ENCODE peak calls at places on chromosomes 4 and X, in five cellular contexts. Z, S, D, Y and L are unnamed samples.

GRCh38 chrX:130285069-130285620 is 16.4 kb upstream of the ZNF280C start:
- DNase-seq in Z (no peak), Y (no peak), S (no peak), D (no peak), L (no peak)

GRCh38 chrX:56763556-56764152 is 34.6 kb downstream of the NBDY start:
- DNase-seq in D (no peak), Y (no peak), S (no peak), Z (no peak), L (no peak)

GRCh38 chrX:110089656-110090404 is 86.9 kb downstream of the TMEM164 start:
- DNase-seq in Y (no peak), D (no peak), S (no peak), Z (no peak), L (no peak)

GRCh38 chr4:20248155-20248558 is 3.5 kb upstream of the SLIT2 start:
- DNase-seq in S (no peak), Y (peak; percentile 40), Z (no peak), D (peak; percentile 44), L (no peak)

GRCh38 chrX:119758682-119759332 is 419 bp downstream of the SOWAHD start:
- DNase-seq in Z (no peak), S (no peak), D (peak; percentile 21), Y (peak; percentile 15), L (no peak)

GRCh38 chr4:74654230-74654681 is 140.1 kb downstream of the BTC start:
- DNase-seq in Y (no peak), Z (no peak), S (peak; percentile 82), D (no peak), L (peak; percentile 82)

GRCh38 chr4:8618961-8619720 is 26.6 kb downstream of the CPZ start:
- DNase-seq in Y (no peak), S (no peak), D (no peak), Z (no peak), L (no peak)

GRCh38 chr4:102826890-102827673 is at the start of gene UBE2D3:
- DNase-seq in D (peak; percentile 82), Z (peak; percentile 67), Y (peak; percentile 88), S (peak; percentile 57), L (no peak)

GRCh38 chrX:73262991-73263390 is 48.3 kb upstream of the NAP1L2 start:
- DNase-seq in Z (no peak), D (peak; percentile 32), Y (peak; percentile 3), S (no peak), L (no peak)

GRCh38 chr4:70739496-70740337 is 18.0 kb downstream of the RUFY3 start:
- DNase-seq in Z (no peak), Y (no peak), S (no peak), D (no peak), L (no peak)

GRCh38 chr4:169346840-169347239 is 76.1 kb upstream of the SH3RF1 start:
- DNase-seq in Z (no peak), S (no peak), D (no peak), Y (no peak), L (no peak)

GRCh38 chrX:22952011-22952410 is 47.7 kb upstream of the DDX53 start:
- DNase-seq in Y (no peak), D (no peak), S (peak; percentile 2), Z (no peak), L (no peak)

GRCh38 chr4:7808752-7809151 is 130.9 kb downstream of the AFAP1 start:
- DNase-seq in D (no peak), S (no peak), Z (no peak), Y (no peak), L (peak; percentile 19)

GRCh38 chrX:31154941-31155340 is 83.1 kb upstream of the FTHL17 start:
- DNase-seq in Y (peak; percentile 18), S (no peak), Z (no peak), D (no peak), L (no peak)

GRCh38 chr4:110287130-110287529 is 88.7 kb upstream of the ELOVL6 start:
- DNase-seq in S (peak; percentile 53), Z (no peak), Y (no peak), D (no peak), L (no peak)

GRCh38 chrX:42823443-42823842 is 45.5 kb upstream of the PPP1R2C start:
- DNase-seq in Y (no peak), Z (no peak), D (no peak), S (no peak), L (no peak)

GRCh38 chrX:120269379-120270035 is 18.9 kb downstream of the ZBTB33 start:
- DNase-seq in Y (no peak), Z (no peak), D (no peak), S (no peak), L (no peak)

GRCh38 chr4:145168578-145169187 is 11.7 kb downstream of the OTUD4 start:
- DNase-seq in D (no peak), Z (no peak), Y (no peak), S (no peak), L (no peak)

GRCh38 chrX:43552703-43553102 is 103.4 kb upstream of the MAOA start:
- DNase-seq in D (no peak), S (no peak), Y (no peak), Z (no peak), L (no peak)

GRCh38 chrX:41695464-41695863 is 6.7 kb downstream of the GPR34 start:
- DNase-seq in S (no peak), Y (no peak), D (no peak), Z (no peak), L (no peak)

GRCh38 chr4:99052902-99053301 is 35.7 kb downstream of the ADH5 start:
- DNase-seq in D (no peak), S (no peak), Y (no peak), Z (no peak), L (no peak)

GRCh38 chrX:54076903-54077302 is 32.6 kb upstream of the PHF8 start:
- DNase-seq in S (peak; percentile 12), D (no peak), Y (no peak), Z (no peak), L (peak; percentile 36)

GRCh38 chrX:149120459-149120858 is 384.6 kb downstream of the IDS start:
- DNase-seq in Y (no peak), Z (no peak), D (no peak), S (no peak), L (no peak)

GRCh38 chr4:187826725-187827124 is 168.8 kb upstream of the ZFP42 start:
- DNase-seq in Y (no peak), S (no peak), D (no peak), Z (no peak), L (no peak)

GRCh38 chr4:99665981-99666380 is 8.4 kb upstream of the C4orf54 start:
- DNase-seq in Y (no peak), Z (no peak), D (no peak), S (no peak), L (no peak)

GRCh38 chrX:133531012-133531411 is 115.7 kb upstream of the GPC4 start:
- DNase-seq in Y (no peak), Z (no peak), S (no peak), D (no peak), L (no peak)